ENCODE peak calls at places on chromosomes 11 and 22, in four cellular contexts. One of them, this sample, is unnamed. For H3K4me1 and H3K36me3, the result is how much of the 10 kb centered on the place peaks cover.

GRCh38 chr11:118953265-118953664 is 2.8 kb upstream of the UPK2 start:
- DNase-seq in aorta: peak
- DNase-seq in Caco-2: peak
- DNase-seq in lung: no peak
- DNase-seq in this sample: peak

GRCh38 chr22:50303515-50303847 is 4.0 kb downstream of the PLXNB2 start:
- DNase-seq in aorta: no peak
- DNase-seq in Caco-2: no peak
- DNase-seq in lung: no peak
- DNase-seq in this sample: no peak

GRCh38 chr11:73532310-73532709 is 65.6 kb downstream of the FAM168A start:
- DNase-seq in aorta: no peak
- DNase-seq in Caco-2: no peak
- DNase-seq in lung: no peak
- DNase-seq in this sample: no peak

GRCh38 chr11:67466367-67466766 is 2.7 kb downstream of the TMEM134 start:
- DNase-seq in aorta: no peak
- DNase-seq in Caco-2: peak
- DNase-seq in lung: no peak
- DNase-seq in this sample: no peak

GRCh38 chr22:35606916-35607315 is 10.2 kb downstream of the MB start:
- DNase-seq in aorta: peak
- DNase-seq in Caco-2: no peak
- DNase-seq in lung: no peak
- DNase-seq in this sample: no peak

GRCh38 chr11:77026743-77027142 is 7.5 kb upstream of the B3GNT6 start:
- DNase-seq in aorta: no peak
- DNase-seq in Caco-2: no peak
- DNase-seq in lung: no peak
- DNase-seq in this sample: no peak

GRCh38 chr11:10107522-10107921 is 186.5 kb downstream of the SBF2 start:
- DNase-seq in aorta: no peak
- DNase-seq in Caco-2: no peak
- DNase-seq in lung: no peak
- DNase-seq in this sample: no peak

GRCh38 chr11:68148882-68149281 is 27.7 kb upstream of the CHKA start:
- DNase-seq in aorta: no peak
- DNase-seq in Caco-2: no peak
- DNase-seq in lung: no peak
- DNase-seq in this sample: no peak

GRCh38 chr22:50531546-50532352 is 1.9 kb upstream of the TYMP start:
- DNase-seq in aorta: peak
- DNase-seq in Caco-2: peak
- DNase-seq in lung: peak
- DNase-seq in this sample: peak

GRCh38 chr11:44596541-44597276 is 31.2 kb downstream of the CD82 start:
- DNase-seq in aorta: no peak
- DNase-seq in Caco-2: no peak
- DNase-seq in lung: no peak
- DNase-seq in this sample: no peak

GRCh38 chr11:119337581-119338317 is 2.9 kb downstream of the C1QTNF5 start:
- DNase-seq in aorta: peak
- DNase-seq in Caco-2: no peak
- DNase-seq in lung: no peak
- DNase-seq in this sample: peak

GRCh38 chr22:49992921-49993648 is 19.5 kb downstream of the IL17REL start:
- DNase-seq in aorta: peak
- DNase-seq in Caco-2: peak
- DNase-seq in lung: no peak
- DNase-seq in this sample: peak

DNA sequence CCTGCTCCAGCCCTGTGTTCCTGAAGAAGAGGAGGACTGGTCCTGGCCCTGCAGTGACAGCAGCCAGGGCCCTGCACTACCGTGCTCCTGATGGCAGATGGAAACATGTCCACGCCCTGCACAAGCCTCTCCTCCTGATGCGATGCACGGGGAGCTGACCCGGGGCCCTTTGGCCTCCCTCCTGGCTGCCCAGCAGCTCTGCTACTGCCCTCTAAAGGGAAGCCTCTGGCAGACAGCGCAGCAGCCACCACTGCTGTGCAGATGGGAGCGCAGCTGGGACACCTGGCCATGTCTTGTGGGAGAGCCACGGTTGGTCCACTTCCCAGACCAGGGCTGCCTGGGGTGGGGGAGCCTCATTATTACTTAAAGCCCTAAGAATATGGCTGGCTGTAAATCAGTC is 38.2 kb downstream of the TBX1 start:
- DNase-seq in aorta: no peak
- DNase-seq in Caco-2: no peak
- DNase-seq in lung: no peak
- DNase-seq in this sample: no peak
- H3K4me1 ChIP-seq in aorta: under half
- H3K4me1 ChIP-seq in Caco-2: under half
- H3K4me1 ChIP-seq in lung: under half
- H3K4me1 ChIP-seq in this sample: under half

GRCh38 chr11:63893355-63893754 is 23.6 kb downstream of the RCOR2 start:
- DNase-seq in aorta: no peak
- DNase-seq in Caco-2: no peak
- DNase-seq in lung: no peak
- DNase-seq in this sample: no peak

GRCh38 chr11:63897459-63898156 is 19.4 kb downstream of the RCOR2 start:
- DNase-seq in aorta: no peak
- DNase-seq in Caco-2: no peak
- DNase-seq in lung: no peak
- DNase-seq in this sample: no peak

GRCh38 chr11:63901660-63902059 is 15.3 kb downstream of the RCOR2 start:
- DNase-seq in aorta: no peak
- DNase-seq in Caco-2: no peak
- DNase-seq in lung: no peak
- DNase-seq in this sample: no peak

GRCh38 chr11:63892233-63892632 is 24.7 kb downstream of the RCOR2 start:
- DNase-seq in aorta: no peak
- DNase-seq in Caco-2: no peak
- DNase-seq in lung: no peak
- DNase-seq in this sample: no peak

GRCh38 chr11:63896071-63896470 is 20.9 kb downstream of the RCOR2 start:
- DNase-seq in aorta: no peak
- DNase-seq in Caco-2: no peak
- DNase-seq in lung: peak
- DNase-seq in this sample: no peak
- H3K36me3 ChIP-seq in aorta: under half
- H3K36me3 ChIP-seq in Caco-2: under half
- H3K36me3 ChIP-seq in lung: under half
- H3K36me3 ChIP-seq in this sample: under half

GRCh38 chr11:102112654-102112926 is 2.3 kb downstream of the YAP1 start:
- DNase-seq in aorta: no peak
- DNase-seq in Caco-2: no peak
- DNase-seq in lung: no peak
- DNase-seq in this sample: no peak
- H3K4me3 ChIP-seq in aorta: peak
- H3K4me3 ChIP-seq in Caco-2: peak
- H3K4me3 ChIP-seq in lung: peak
- H3K4me3 ChIP-seq in this sample: peak

DNA sequence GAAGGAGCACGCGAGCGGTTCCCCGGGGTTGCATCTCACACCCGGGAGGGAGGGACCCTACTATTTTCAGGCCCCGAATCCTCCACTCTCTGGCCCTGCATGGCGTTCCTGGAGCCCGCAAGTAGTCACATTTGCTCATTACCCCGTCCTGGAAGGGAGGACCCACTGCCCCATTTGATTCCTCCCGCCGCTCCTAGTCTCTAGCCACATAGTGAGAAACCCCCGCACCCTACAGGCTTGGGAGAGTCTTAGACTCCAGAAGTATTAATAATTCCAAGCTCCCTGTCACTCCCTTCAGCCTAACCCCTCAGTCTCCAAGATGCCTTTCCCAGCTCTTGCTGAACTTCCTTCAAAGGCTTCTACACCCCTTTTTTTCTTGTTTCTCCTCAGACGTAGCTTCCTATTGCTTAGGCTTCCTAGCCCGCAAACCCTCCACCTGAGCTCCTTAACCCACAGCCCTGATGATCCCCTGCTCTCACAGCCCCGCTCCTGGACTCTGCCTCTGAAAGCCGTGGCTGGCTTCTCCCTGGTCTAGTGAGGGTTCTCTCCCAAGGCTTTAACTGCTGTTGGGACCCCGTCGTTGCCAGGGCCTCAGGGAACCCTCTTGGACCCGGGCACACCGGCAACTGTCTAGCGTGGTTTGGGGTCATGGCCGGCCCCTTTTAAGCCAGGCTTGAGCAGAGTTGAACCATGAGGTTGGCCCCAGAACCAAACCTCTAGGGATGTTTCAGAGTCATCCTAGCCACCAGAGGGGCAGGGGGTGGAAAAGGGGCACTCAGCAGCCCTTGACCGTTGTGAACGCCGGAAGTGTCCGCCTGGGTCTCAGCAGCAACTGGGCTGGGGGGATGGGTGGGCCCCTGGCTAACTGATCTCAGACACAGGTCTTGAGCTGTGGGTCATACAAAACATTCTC is 862 bp downstream of the GGA1 start:
- DNase-seq in aorta: no peak
- DNase-seq in Caco-2: no peak
- DNase-seq in lung: no peak
- DNase-seq in this sample: peak
- H3K4me1 ChIP-seq in aorta: under half
- H3K4me1 ChIP-seq in Caco-2: under half
- H3K4me1 ChIP-seq in lung: under half
- H3K4me1 ChIP-seq in this sample: under half

GRCh38 chr11:20041499-20041898 is 118.8 kb downstream of the DBX1 start:
- DNase-seq in aorta: no peak
- DNase-seq in Caco-2: no peak
- DNase-seq in lung: no peak
- DNase-seq in this sample: no peak
- H3K36me3 ChIP-seq in aorta: under half
- H3K36me3 ChIP-seq in Caco-2: under half
- H3K36me3 ChIP-seq in lung: under half
- H3K36me3 ChIP-seq in this sample: under half

DNA sequence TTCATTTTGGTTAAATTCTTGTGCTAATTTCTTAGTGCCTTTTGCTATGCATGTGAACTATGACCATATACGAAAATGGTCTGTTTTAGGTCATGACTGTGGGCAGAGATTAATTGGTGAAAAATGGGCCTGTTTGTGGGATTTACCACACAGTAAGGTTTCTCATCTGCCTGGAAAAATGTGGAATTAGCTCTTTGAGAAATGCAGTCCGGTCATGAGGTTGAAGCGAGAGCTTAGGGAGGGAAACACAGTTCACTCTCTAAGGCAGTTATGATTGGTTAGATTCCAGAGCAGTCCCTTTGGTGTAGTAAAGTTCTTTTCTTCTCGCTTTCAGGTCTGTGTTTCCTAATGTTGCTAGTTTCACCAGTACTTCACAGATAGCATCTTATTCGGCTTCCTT is 1.2 kb upstream of the PDE3B start:
- DNase-seq in aorta: no peak
- DNase-seq in Caco-2: no peak
- DNase-seq in lung: no peak
- DNase-seq in this sample: no peak
- H3K4me3 ChIP-seq in aorta: no peak
- H3K4me3 ChIP-seq in Caco-2: peak
- H3K4me3 ChIP-seq in lung: no peak
- H3K4me3 ChIP-seq in this sample: peak

GRCh38 chr11:26947904-26948639 is 45.8 kb upstream of the FIBIN start:
- DNase-seq in aorta: no peak
- DNase-seq in Caco-2: no peak
- DNase-seq in lung: no peak
- DNase-seq in this sample: no peak

GRCh38 chr11:26951849-26952515 is 41.9 kb upstream of the FIBIN start:
- DNase-seq in aorta: no peak
- DNase-seq in Caco-2: no peak
- DNase-seq in lung: no peak
- DNase-seq in this sample: no peak

GRCh38 chr11:26948881-26949280 is 45.0 kb upstream of the FIBIN start:
- DNase-seq in aorta: no peak
- DNase-seq in Caco-2: no peak
- DNase-seq in lung: no peak
- DNase-seq in this sample: no peak

GRCh38 chr11:26949846-26950245 is 44.1 kb upstream of the FIBIN start:
- DNase-seq in aorta: no peak
- DNase-seq in Caco-2: no peak
- DNase-seq in lung: no peak
- DNase-seq in this sample: no peak

DNA sequence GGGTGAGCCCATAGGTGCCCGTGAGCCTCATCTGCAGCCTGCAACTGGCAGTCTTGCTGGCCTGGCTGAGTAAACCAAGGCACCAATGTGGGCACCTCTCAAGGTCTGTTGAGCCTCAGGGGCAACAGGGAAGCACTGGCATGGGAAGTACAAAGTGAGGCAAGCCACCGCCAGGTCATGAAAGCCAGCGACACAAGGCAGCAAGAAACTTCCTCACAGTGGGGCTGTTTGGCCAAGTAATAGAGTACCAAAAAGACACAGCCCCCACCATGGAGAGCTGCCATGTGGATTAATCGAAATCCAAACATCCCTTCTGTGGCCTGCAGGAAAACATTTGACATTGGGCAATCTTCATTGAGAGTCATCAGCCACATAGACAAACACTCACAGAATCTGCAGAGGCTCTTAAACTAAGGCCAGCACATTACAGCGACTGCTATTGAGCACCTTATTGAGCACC is 43.6 kb upstream of the FIBIN start:
- DNase-seq in aorta: no peak
- DNase-seq in Caco-2: no peak
- DNase-seq in lung: peak
- DNase-seq in this sample: no peak
- H3K4me1 ChIP-seq in aorta: under half
- H3K4me1 ChIP-seq in Caco-2: under half
- H3K4me1 ChIP-seq in lung: under half
- H3K4me1 ChIP-seq in this sample: under half

GRCh38 chr22:30575859-30576258 is 1.4 kb upstream of the GAL3ST1 start:
- DNase-seq in aorta: no peak
- DNase-seq in Caco-2: no peak
- DNase-seq in lung: no peak
- DNase-seq in this sample: no peak
- H3K36me3 ChIP-seq in aorta: under half
- H3K36me3 ChIP-seq in Caco-2: under half
- H3K36me3 ChIP-seq in lung: under half
- H3K36me3 ChIP-seq in this sample: half or more

GRCh38 chr22:48578138-48579034 is 1249.3 kb downstream of the BRD1 start:
- DNase-seq in aorta: no peak
- DNase-seq in Caco-2: no peak
- DNase-seq in lung: no peak
- DNase-seq in this sample: no peak

GRCh38 chr22:48575567-48576332 is 1251.9 kb downstream of the BRD1 start:
- DNase-seq in aorta: no peak
- DNase-seq in Caco-2: no peak
- DNase-seq in lung: no peak
- DNase-seq in this sample: no peak

GRCh38 chr22:48577691-48578090 is 1250.0 kb downstream of the BRD1 start:
- DNase-seq in aorta: no peak
- DNase-seq in Caco-2: no peak
- DNase-seq in lung: no peak
- DNase-seq in this sample: no peak

GRCh38 chr22:48576333-48577013 is 1251.2 kb downstream of the BRD1 start:
- DNase-seq in aorta: no peak
- DNase-seq in Caco-2: no peak
- DNase-seq in lung: no peak
- DNase-seq in this sample: peak

GRCh38 chr22:48577014-48577690 is 1250.5 kb downstream of the BRD1 start:
- DNase-seq in aorta: no peak
- DNase-seq in Caco-2: no peak
- DNase-seq in lung: no peak
- DNase-seq in this sample: no peak
- H3K4me3 ChIP-seq in aorta: no peak
- H3K4me3 ChIP-seq in Caco-2: no peak
- H3K4me3 ChIP-seq in lung: no peak
- H3K4me3 ChIP-seq in this sample: no peak

This sample was measured in HAP-1.